ENCODE peak calls at places on chromosome 20, in ten cellular contexts. M is hepatocyte, G is fibroblast of pulmonary artery, N is epithelial cell of esophagus, U is tibial artery, O is AG04450, R is heart left ventricle, A is LNCaP clone FGC, W is thoracic aorta, X is colonic mucosa. Y is an unnamed sample.

GRCh38 chr20:35021063-35021462 is 65.4 kb downstream of the MYH7B start:
- DNase-seq in N (peak; percentile 21), A (no peak), G (peak; percentile 88), X (no peak), U (no peak), O (no peak), M (no peak), W (no peak), R (no peak), Y (no peak)

GRCh38 chr20:437787-438486 is 24.4 kb downstream of the TBC1D20 start:
- DNase-seq in M (no peak), U (no peak), A (no peak), O (no peak), R (no peak), W (no peak), X (no peak), G (no peak), N (no peak), Y (no peak)

GRCh38 chr20:37526839-37527637 is 638 bp downstream of the BLCAP start:
- DNase-seq in W (no peak), U (no peak), G (peak; percentile 40), M (peak; percentile 50), N (peak; percentile 53), R (peak; percentile 47), A (no peak), X (no peak), O (no peak), Y (no peak)

GRCh38 chr20:35791823-35792222 is 20.0 kb downstream of the PHF20 start:
- DNase-seq in X (no peak), N (peak; percentile 38), M (no peak), G (peak; percentile 37), R (no peak), A (no peak), W (no peak), U (no peak), O (peak; percentile 65), Y (no peak)

GRCh38 chr20:37562695-37563480 is 35.2 kb upstream of the BLCAP start:
- DNase-seq in A (no peak), G (no peak), R (no peak), M (no peak), U (no peak), O (no peak), W (no peak), N (no peak), X (no peak), Y (no peak)

GRCh38 chr20:51631011-51631950 is 88.8 kb upstream of the NFATC2 start:
- DNase-seq in W (peak; percentile 55), O (peak; percentile 97), A (no peak), X (peak; percentile 24), U (peak; percentile 84), M (peak; percentile 59), N (peak; percentile 91), R (peak; percentile 65), G (peak; percentile 100), Y (peak; percentile 36)

GRCh38 chr20:43936371-43936770 is 21.7 kb downstream of the TOX2 start:
- DNase-seq in M (no peak), O (no peak), X (no peak), N (no peak), U (no peak), R (no peak), W (no peak), G (peak; percentile 49), A (no peak), Y (no peak)

GRCh38 chr20:46883847-46884246 is 10.8 kb upstream of the EYA2 start:
- DNase-seq in M (no peak), X (no peak), U (no peak), N (no peak), A (no peak), W (no peak), G (no peak), R (no peak), O (no peak), Y (no peak)

GRCh38 chr20:57432480-57432873 is 41.3 kb downstream of the RBM38 start:
- DNase-seq in O (no peak), W (no peak), G (no peak), N (no peak), R (no peak), X (no peak), U (no peak), M (no peak), A (no peak), Y (no peak)

DNA sequence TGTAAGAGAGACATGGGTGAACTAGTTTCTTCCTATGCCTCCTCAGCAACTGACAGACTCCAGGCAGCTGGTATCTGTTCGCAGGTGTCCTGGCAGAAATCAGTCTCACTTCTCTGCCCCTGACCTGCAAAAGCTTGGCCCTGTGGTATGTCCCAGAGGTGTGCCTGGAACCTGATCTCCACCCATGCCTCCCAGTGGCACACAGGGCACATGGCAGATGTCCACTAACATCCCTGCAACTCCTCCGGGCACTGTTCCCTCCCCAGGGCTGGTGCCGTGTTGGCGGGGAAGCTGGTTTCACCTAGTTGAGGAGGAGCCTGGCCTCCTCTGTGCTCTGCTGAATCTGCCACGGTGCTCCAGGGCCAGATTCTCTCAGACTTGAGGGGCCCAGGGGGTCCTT is 123.3 kb upstream of the GGTLC1 start:
- DNase-seq in R (no peak), W (no peak), X (no peak), O (no peak), A (no peak), N (no peak), G (no peak), U (no peak), M (no peak), Y (no peak)
- TF ChIP-seq CTCF in R (no peak), W (no peak), X (no peak), O (no peak), A (no peak), N (no peak), G (no peak), U (no peak), M (no peak), Y (no peak)

GRCh38 chr20:5116875-5117274 is 2.9 kb downstream of the PCNA start:
- DNase-seq in W (no peak), N (no peak), A (no peak), X (no peak), U (no peak), G (no peak), R (no peak), M (no peak), O (no peak), Y (no peak)
- H3K4me3 ChIP-seq in W (no peak overlapping the region), N (no peak overlapping the region), A (no peak overlapping the region), X (no peak overlapping the region), U (no peak overlapping the region), G (no peak overlapping the region), R (no peak overlapping the region), M (no peak overlapping the region), O (no peak overlapping the region), Y (peak overlapping the region; percentile 82)

GRCh38 chr20:60453388-60453787 is 495.2 kb downstream of the CDH26 start:
- DNase-seq in M (no peak), X (no peak), A (no peak), N (no peak), R (no peak), G (no peak), W (no peak), U (no peak), O (no peak), Y (no peak)

GRCh38 chr20:60454491-60454890 is 496.3 kb downstream of the CDH26 start:
- DNase-seq in R (no peak), X (no peak), G (no peak), U (no peak), M (no peak), W (no peak), A (no peak), N (no peak), O (no peak), Y (no peak)

GRCh38 chr20:60455272-60455671 is 497.0 kb downstream of the CDH26 start:
- DNase-seq in G (no peak), X (no peak), U (no peak), O (no peak), R (no peak), W (no peak), N (no peak), M (no peak), A (no peak), Y (no peak)

GRCh38 chr20:60459212-60459611 is 501.0 kb downstream of the CDH26 start:
- DNase-seq in A (no peak), W (no peak), N (no peak), M (no peak), X (no peak), G (no peak), R (no peak), O (no peak), U (no peak), Y (no peak)

DNA sequence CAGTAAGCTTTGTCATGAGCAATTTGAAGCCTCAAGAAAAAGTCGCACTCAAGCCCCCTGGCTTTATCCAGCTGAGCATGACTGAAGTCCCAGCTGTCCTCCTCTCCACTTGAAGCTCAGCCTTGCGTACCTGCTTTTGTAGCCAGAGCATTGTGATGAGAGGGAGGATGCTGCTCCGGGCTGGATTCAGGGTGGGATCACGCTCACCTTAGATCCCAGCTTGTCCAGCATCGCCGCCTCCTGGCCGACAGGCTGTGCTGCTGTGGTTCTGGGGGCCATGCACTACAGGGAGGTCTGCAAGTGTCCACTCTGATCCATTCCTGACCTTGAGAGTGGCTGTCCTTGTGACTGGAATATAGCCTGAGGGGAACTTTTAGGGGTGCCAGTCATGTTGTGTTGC is 495.6 kb downstream of the CDH26 start:
- DNase-seq in X (no peak), O (no peak), R (no peak), U (no peak), A (no peak), W (no peak), G (no peak), M (no peak), N (no peak), Y (no peak)
- TF ChIP-seq CTCF in X (no peak), O (peak; percentile 22), R (no peak), U (no peak), A (peak; percentile 42), W (no peak), G (no peak), M (no peak), N (no peak), Y (no peak)

DNA sequence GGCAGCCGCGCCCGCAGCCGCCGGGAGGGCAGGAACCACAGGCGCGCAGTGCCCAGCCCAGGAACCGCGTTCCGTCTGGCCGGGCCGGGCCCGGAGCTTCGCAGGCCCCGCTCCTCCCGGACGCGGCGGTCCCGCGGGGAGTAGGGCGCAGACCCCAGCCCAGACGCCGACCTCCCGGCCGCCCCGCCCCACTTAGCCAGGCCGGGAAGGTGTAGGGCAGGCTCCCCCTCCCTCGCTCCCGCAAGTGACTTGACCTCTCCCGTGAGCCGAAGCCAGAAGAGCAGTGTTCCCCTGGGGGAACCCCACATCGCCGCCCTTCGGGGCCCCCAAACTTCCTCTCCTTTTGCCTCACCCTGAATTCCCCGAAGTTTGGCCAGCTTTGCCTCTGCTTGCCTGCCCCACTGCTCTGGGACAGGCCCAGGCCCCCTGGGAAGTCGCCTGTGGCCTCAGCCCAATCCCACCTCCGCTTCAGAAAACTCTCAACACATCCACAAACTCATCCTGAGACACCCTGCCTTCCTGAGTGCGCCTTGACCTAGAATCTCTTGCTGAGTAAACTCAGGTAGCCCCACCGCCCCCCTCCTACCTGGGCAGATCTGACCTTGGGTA is 490 bp upstream of the NOL4L start:
- DNase-seq in N (no peak), M (no peak), W (no peak), X (no peak), O (no peak), G (no peak), R (no peak), A (no peak), U (no peak), Y (peak; percentile 66)
- H3K4me3 ChIP-seq in N (no peak overlapping the region), M (peak overlapping the region; percentile 49), W (peak overlapping the region; percentile 69), X (no peak overlapping the region), O (no peak overlapping the region), G (no peak overlapping the region), R (no peak overlapping the region), A (no peak overlapping the region), U (peak overlapping the region; percentile 52), Y (peak overlapping the region; percentile 48)

GRCh38 chr20:60349418-60349817 is 391.2 kb downstream of the CDH26 start:
- DNase-seq in X (no peak), G (no peak), N (no peak), O (no peak), R (no peak), U (no peak), W (no peak), A (no peak), M (no peak), Y (no peak)
- TF ChIP-seq CTCF in X (no peak), G (no peak), N (no peak), O (no peak), R (no peak), U (no peak), W (no peak), A (no peak), M (no peak), Y (no peak)

Y was measured in GM12865.